ENCODE peak calls at places on chromosomes 3 and 15, in seven cellular contexts. M is A549, W is SK-N-SH, V is ovary, G is transverse colon, Z is sigmoid colon, J is K562. Y is an unnamed sample.

GRCh38 chr3:119559441-119559963 is at the start of gene CD80:
- DNase-seq in M (peak; percentile 79), W (no peak), V (no peak), G (peak; percentile 77), Z (peak; percentile 73), J (peak; percentile 20), Y (peak; percentile 75)

GRCh38 chr15:77865106-77865630 is 212.3 kb downstream of the TBC1D2B start:
- DNase-seq in M (no peak), W (no peak), V (no peak), G (peak; percentile 4), Z (peak; percentile 22), J (no peak), Y (no peak)

GRCh38 chr15:61116830-61117229 is 112.3 kb downstream of the RORA start:
- DNase-seq in M (no peak), W (no peak), V (no peak), G (no peak), Z (no peak), J (no peak), Y (no peak)

GRCh38 chr3:57017481-57017880 is 43.0 kb upstream of the SPATA12 start:
- DNase-seq in M (peak; percentile 38), W (no peak), V (no peak), G (no peak), Z (peak; percentile 77), J (no peak), Y (no peak)

GRCh38 chr3:173897631-173898030 is 500.1 kb downstream of the NLGN1 start:
- DNase-seq in M (no peak), W (no peak), V (no peak), G (no peak), Z (no peak), J (no peak), Y (no peak)

GRCh38 chr15:49383266-49383665 is 39.8 kb upstream of the FGF7 start:
- DNase-seq in M (peak; percentile 0), W (no peak), V (no peak), G (no peak), Z (no peak), J (no peak), Y (no peak)

GRCh38 chr3:50573566-50574279 is 4.4 kb downstream of the HEMK1 start:
- DNase-seq in M (no peak), W (no peak), V (no peak), G (peak; percentile 25), Z (no peak), J (peak; percentile 30), Y (no peak)

GRCh38 chr3:23580337-23580736 is 225.4 kb upstream of the UBE2E1 start:
- DNase-seq in M (peak; percentile 83), W (no peak), V (no peak), G (no peak), Z (no peak), J (no peak), Y (no peak)

GRCh38 chr3:122183521-122183892 is at the start of gene CASR:
- DNase-seq in M (peak; percentile 5), W (no peak), V (peak; percentile 15), G (peak; percentile 9), Z (no peak), J (no peak), Y (no peak)

GRCh38 chr3:87002346-87002745 is 11.4 kb upstream of the VGLL3 start:
- DNase-seq in M (no peak), W (no peak), V (no peak), G (no peak), Z (no peak), J (no peak), Y (no peak)

GRCh38 chr15:31265090-31265870 is 61.4 kb upstream of the KLF13 start:
- DNase-seq in M (no peak), W (no peak), V (no peak), G (peak; percentile 60), Z (peak; percentile 53), J (no peak), Y (peak; percentile 31)

GRCh38 chr15:34055868-34056595 is 17.0 kb upstream of the AVEN start:
- DNase-seq in M (no peak), W (no peak), V (no peak), G (no peak), Z (no peak), J (no peak), Y (no peak)

GRCh38 chr3:66822059-66823009 is 175.8 kb upstream of the KBTBD8 start:
- DNase-seq in M (peak; percentile 60), W (peak; percentile 39), V (peak; percentile 52), G (peak; percentile 76), Z (peak; percentile 74), J (peak; percentile 64), Y (peak; percentile 80)

GRCh38 chr3:14265246-14265962 is 86.8 kb downstream of the LSM3 start:
- DNase-seq in M (peak; percentile 75), W (no peak), V (no peak), G (no peak), Z (no peak), J (no peak), Y (no peak)

GRCh38 chr15:65470866-65471265 is 46.6 kb downstream of the DPP8 start:
- DNase-seq in M (no peak), W (no peak), V (no peak), G (no peak), Z (no peak), J (peak; percentile 19), Y (no peak)

GRCh38 chr3:141539441-141540187 is 52.8 kb downstream of the RASA2 start:
- DNase-seq in M (peak; percentile 19), W (no peak), V (no peak), G (no peak), Z (no peak), J (no peak), Y (no peak)

GRCh38 chr15:57440799-57441198 is 64.5 kb downstream of the CGNL1 start:
- DNase-seq in M (no peak), W (no peak), V (no peak), G (no peak), Z (no peak), J (no peak), Y (no peak)

GRCh38 chr3:139954146-139954545 is 19.2 kb downstream of the CLSTN2 start:
- DNase-seq in M (no peak), W (no peak), V (no peak), G (no peak), Z (no peak), J (no peak), Y (no peak)

GRCh38 chr3:37984596-37984995 is 6.0 kb upstream of the VILL start:
- DNase-seq in M (no peak), W (no peak), V (no peak), G (no peak), Z (peak; percentile 48), J (no peak), Y (no peak)

GRCh38 chr15:42348083-42348482 is 11.2 kb upstream of the CAPN3 start:
- DNase-seq in M (no peak), W (no peak), V (no peak), G (no peak), Z (no peak), J (no peak), Y (no peak)

GRCh38 chr3:7630925-7631324 is 770.0 kb downstream of the GRM7 start:
- DNase-seq in M (no peak), W (peak; percentile 79), V (peak; percentile 49), G (peak; percentile 7), Z (peak; percentile 67), J (no peak), Y (peak; percentile 26)

GRCh38 chr3:126678691-126679317 is 23.9 kb upstream of the TXNRD3 start:
- DNase-seq in M (no peak), W (no peak), V (no peak), G (peak; percentile 23), Z (no peak), J (no peak), Y (no peak)

GRCh38 chr15:36608166-36608565 is 28.7 kb downstream of the CDIN1 start:
- DNase-seq in M (no peak), W (no peak), V (no peak), G (no peak), Z (no peak), J (no peak), Y (no peak)

GRCh38 chr3:18143258-18143780 is 281.8 kb downstream of the SATB1 start:
- DNase-seq in M (no peak), W (peak; percentile 19), V (no peak), G (no peak), Z (no peak), J (no peak), Y (no peak)

GRCh38 chr3:169964176-169964575 is 2.4 kb upstream of the SEC62 start:
- DNase-seq in M (no peak), W (no peak), V (no peak), G (no peak), Z (no peak), J (no peak), Y (peak; percentile 49)

GRCh38 chr3:65342084-65342683 is 654.4 kb upstream of the ADAMTS9 start:
- DNase-seq in M (peak; percentile 56), W (no peak), V (no peak), G (peak; percentile 61), Z (no peak), J (peak; percentile 62), Y (peak; percentile 38)

GRCh38 chr3:39267631-39268553 is 11.9 kb downstream of the CX3CR1 start:
- DNase-seq in M (no peak), W (no peak), V (no peak), G (no peak), Z (no peak), J (no peak), Y (no peak)
- TF ChIP-seq EP300 in M (no peak), W (no peak), V (no peak), G (no peak), Z (no peak), J (no peak), Y (no peak)

GRCh38 chr3:188421836-188422540 is 268.0 kb downstream of the LPP start:
- DNase-seq in M (no peak), W (no peak), V (no peak), G (no peak), Z (no peak), J (no peak), Y (no peak)

GRCh38 chr3:188416041-188416440 is 262.1 kb downstream of the LPP start:
- DNase-seq in M (no peak), W (no peak), V (no peak), G (no peak), Z (no peak), J (no peak), Y (no peak)

GRCh38 chr3:188415196-188415595 is 261.2 kb downstream of the LPP start:
- DNase-seq in M (no peak), W (no peak), V (no peak), G (no peak), Z (no peak), J (no peak), Y (no peak)

GRCh38 chr3:188421151-188421821 is 267.3 kb downstream of the LPP start:
- DNase-seq in M (peak; percentile 19), W (no peak), V (no peak), G (no peak), Z (no peak), J (no peak), Y (no peak)

GRCh38 chr3:188417329-188417728 is 263.4 kb downstream of the LPP start:
- DNase-seq in M (no peak), W (no peak), V (no peak), G (no peak), Z (no peak), J (no peak), Y (no peak)
- H3K27ac ChIP-seq in M (no peak overlapping the region), W (no peak overlapping the region), V (no peak overlapping the region), G (no peak overlapping the region), Z (no peak overlapping the region), J (no peak overlapping the region), Y (no peak overlapping the region)

GRCh38 chr3:47629770-47630169 is 51.1 kb upstream of the CSPG5 start:
- DNase-seq in M (no peak), W (no peak), V (no peak), G (no peak), Z (no peak), J (no peak), Y (no peak)
- TF ChIP-seq EP300 in M (no peak), W (no peak), V (no peak), G (no peak), Z (no peak), J (no peak), Y (no peak)

GRCh38 chr3:52183786-52184445 is 14.0 kb upstream of the ALAS1 start:
- DNase-seq in M (no peak), W (no peak), V (no peak), G (no peak), Z (peak; percentile 51), J (no peak), Y (no peak)
- H3K27ac ChIP-seq in M (no peak overlapping the region), W (no peak overlapping the region), V (no peak overlapping the region), G (no peak overlapping the region), Z (no peak overlapping the region), J (no peak overlapping the region), Y (no peak overlapping the region)